ENCODE peak calls at places on chromosomes 5 and 9, in nine cellular contexts. One of them, this sample, is unnamed.

GRCh38 chr5:132822650-132823480 is 7.6 kb downstream of the SHROOM1 start:
- DNase-seq in CD8-positive, alpha-beta T cell: no peak
- DNase-seq in fibroblast of the aortic adventitia: no peak
- DNase-seq in AG04449: no peak
- DNase-seq in spleen: no peak
- DNase-seq in tibial artery: no peak
- DNase-seq in NB4: no peak
- DNase-seq in fibroblast of lung: peak
- DNase-seq in DND-41: no peak
- DNase-seq in this sample: no peak

GRCh38 chr5:137672001-137672400 is 63.9 kb downstream of the KLHL3 start:
- DNase-seq in CD8-positive, alpha-beta T cell: no peak
- DNase-seq in fibroblast of the aortic adventitia: no peak
- DNase-seq in AG04449: no peak
- DNase-seq in spleen: no peak
- DNase-seq in tibial artery: no peak
- DNase-seq in NB4: no peak
- DNase-seq in fibroblast of lung: no peak
- DNase-seq in DND-41: no peak
- DNase-seq in this sample: no peak

GRCh38 chr5:75046366-75047142 is 5.8 kb downstream of the GCNT4 start:
- DNase-seq in CD8-positive, alpha-beta T cell: no peak
- DNase-seq in fibroblast of the aortic adventitia: peak
- DNase-seq in AG04449: no peak
- DNase-seq in spleen: no peak
- DNase-seq in tibial artery: no peak
- DNase-seq in NB4: no peak
- DNase-seq in fibroblast of lung: no peak
- DNase-seq in DND-41: no peak
- DNase-seq in this sample: peak

GRCh38 chr5:23332650-23333251 is 174.7 kb upstream of the PRDM9 start:
- DNase-seq in CD8-positive, alpha-beta T cell: no peak
- DNase-seq in fibroblast of the aortic adventitia: no peak
- DNase-seq in AG04449: no peak
- DNase-seq in spleen: no peak
- DNase-seq in tibial artery: no peak
- DNase-seq in NB4: peak
- DNase-seq in fibroblast of lung: no peak
- DNase-seq in DND-41: no peak
- DNase-seq in this sample: peak

GRCh38 chr5:9545959-9546851 is at the start of gene SEMA5A:
- DNase-seq in CD8-positive, alpha-beta T cell: no peak
- DNase-seq in fibroblast of the aortic adventitia: peak
- DNase-seq in AG04449: no peak
- DNase-seq in spleen: peak
- DNase-seq in tibial artery: peak
- DNase-seq in NB4: no peak
- DNase-seq in fibroblast of lung: peak
- DNase-seq in DND-41: no peak
- DNase-seq in this sample: peak

GRCh38 chr5:90173299-90174030 is 236.1 kb downstream of the CETN3 start:
- DNase-seq in CD8-positive, alpha-beta T cell: no peak
- DNase-seq in fibroblast of the aortic adventitia: peak
- DNase-seq in AG04449: no peak
- DNase-seq in spleen: no peak
- DNase-seq in tibial artery: no peak
- DNase-seq in NB4: no peak
- DNase-seq in fibroblast of lung: peak
- DNase-seq in DND-41: no peak
- DNase-seq in this sample: no peak

GRCh38 chr5:38670878-38671277 is 114.4 kb upstream of the LIFR start:
- DNase-seq in CD8-positive, alpha-beta T cell: no peak
- DNase-seq in fibroblast of the aortic adventitia: peak
- DNase-seq in AG04449: peak
- DNase-seq in spleen: no peak
- DNase-seq in tibial artery: no peak
- DNase-seq in NB4: no peak
- DNase-seq in fibroblast of lung: peak
- DNase-seq in DND-41: no peak
- DNase-seq in this sample: peak

GRCh38 chr5:118548761-118549160 is 439.6 kb downstream of the DTWD2 start:
- DNase-seq in CD8-positive, alpha-beta T cell: no peak
- DNase-seq in fibroblast of the aortic adventitia: peak
- DNase-seq in AG04449: peak
- DNase-seq in spleen: no peak
- DNase-seq in tibial artery: no peak
- DNase-seq in NB4: peak
- DNase-seq in fibroblast of lung: peak
- DNase-seq in DND-41: no peak
- DNase-seq in this sample: peak

GRCh38 chr9:108743901-108744371 is 111.8 kb downstream of the ACTL7B start:
- DNase-seq in CD8-positive, alpha-beta T cell: no peak
- DNase-seq in fibroblast of the aortic adventitia: no peak
- DNase-seq in AG04449: no peak
- DNase-seq in spleen: no peak
- DNase-seq in tibial artery: no peak
- DNase-seq in NB4: no peak
- DNase-seq in fibroblast of lung: peak
- DNase-seq in DND-41: no peak
- DNase-seq in this sample: peak

GRCh38 chr5:10686890-10687289 is 74.1 kb downstream of the DAP start:
- DNase-seq in CD8-positive, alpha-beta T cell: no peak
- DNase-seq in fibroblast of the aortic adventitia: no peak
- DNase-seq in AG04449: no peak
- DNase-seq in spleen: no peak
- DNase-seq in tibial artery: no peak
- DNase-seq in NB4: no peak
- DNase-seq in fibroblast of lung: no peak
- DNase-seq in DND-41: no peak
- DNase-seq in this sample: no peak

DNA sequence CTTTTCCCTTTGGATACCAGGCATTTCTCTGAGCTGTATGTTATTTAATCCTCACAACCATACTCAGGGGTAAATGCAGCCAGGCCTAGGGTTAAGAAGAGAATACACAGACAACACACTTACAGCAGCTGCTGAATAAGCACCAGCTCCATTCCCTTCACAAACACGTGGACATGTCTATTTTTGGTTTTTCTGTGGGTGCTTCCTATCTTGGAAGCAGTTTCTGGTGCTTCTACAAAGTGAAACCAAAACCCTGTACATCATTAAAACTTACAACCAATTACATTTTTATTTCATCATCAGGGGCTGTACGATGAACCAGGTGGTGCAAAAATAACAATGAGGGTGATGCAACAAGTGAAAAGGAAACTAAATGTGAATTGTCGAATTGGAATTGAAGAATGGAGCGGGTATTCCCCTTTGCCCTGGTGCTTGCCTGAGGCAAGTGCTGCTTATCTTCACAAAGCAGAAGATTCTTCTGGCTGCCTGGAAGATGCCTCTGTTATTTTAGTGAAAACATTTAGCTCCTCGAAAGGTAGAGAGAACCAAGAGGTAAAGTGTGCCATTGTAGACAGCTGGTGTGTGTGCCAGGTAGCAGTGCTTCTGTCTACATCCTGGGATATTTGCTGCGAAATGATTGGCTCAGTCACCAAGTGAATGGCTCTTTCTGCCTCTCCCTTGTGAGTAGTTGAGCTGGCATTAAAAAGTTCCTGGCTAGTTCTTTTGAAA is 18.6 kb upstream of the IFNB1 start:
- DNase-seq in CD8-positive, alpha-beta T cell: no peak
- DNase-seq in fibroblast of the aortic adventitia: peak
- DNase-seq in AG04449: peak
- DNase-seq in spleen: no peak
- DNase-seq in tibial artery: no peak
- DNase-seq in NB4: peak
- DNase-seq in fibroblast of lung: peak
- DNase-seq in DND-41: peak
- DNase-seq in this sample: peak
- TF ChIP-seq CTCF in CD8-positive, alpha-beta T cell: no peak
- TF ChIP-seq CTCF in fibroblast of the aortic adventitia: no peak
- TF ChIP-seq CTCF in AG04449: no peak
- TF ChIP-seq CTCF in spleen: no peak
- TF ChIP-seq CTCF in tibial artery: no peak
- TF ChIP-seq CTCF in NB4: no peak
- TF ChIP-seq CTCF in fibroblast of lung: no peak
- TF ChIP-seq CTCF in DND-41: no peak
- TF ChIP-seq CTCF in this sample: no peak

DNA sequence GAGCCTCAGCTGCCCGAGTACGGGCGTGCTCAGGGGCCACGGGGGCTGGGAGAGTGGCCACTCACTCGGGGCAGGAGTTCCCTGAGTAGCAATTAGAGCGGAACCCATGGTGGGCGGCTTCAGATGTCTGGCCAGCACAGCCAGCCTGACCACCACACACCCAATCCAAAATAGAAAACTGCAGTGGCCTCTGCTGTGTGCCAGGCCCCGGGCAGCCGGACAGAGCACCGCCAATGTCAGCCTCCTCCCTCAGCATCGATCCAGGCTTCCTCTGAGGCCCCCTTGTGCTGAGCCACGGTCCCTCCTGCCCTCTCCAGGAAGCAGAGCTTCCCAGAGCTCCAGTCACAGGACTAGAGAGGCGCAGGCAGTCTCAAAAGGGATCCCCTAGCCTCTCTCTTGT is 2.7 kb downstream of the ADAMTS2 start:
- DNase-seq in CD8-positive, alpha-beta T cell: no peak
- DNase-seq in fibroblast of the aortic adventitia: peak
- DNase-seq in AG04449: no peak
- DNase-seq in spleen: peak
- DNase-seq in tibial artery: peak
- DNase-seq in NB4: no peak
- DNase-seq in fibroblast of lung: peak
- DNase-seq in DND-41: no peak
- DNase-seq in this sample: no peak
- TF ChIP-seq CTCF in CD8-positive, alpha-beta T cell: no peak
- TF ChIP-seq CTCF in fibroblast of the aortic adventitia: peak
- TF ChIP-seq CTCF in AG04449: peak
- TF ChIP-seq CTCF in spleen: peak
- TF ChIP-seq CTCF in tibial artery: peak
- TF ChIP-seq CTCF in NB4: no peak
- TF ChIP-seq CTCF in fibroblast of lung: peak
- TF ChIP-seq CTCF in DND-41: no peak
- TF ChIP-seq CTCF in this sample: no peak

GRCh38 chr5:177487975-177488374 is 9.4 kb downstream of the PDLIM7 start:
- DNase-seq in CD8-positive, alpha-beta T cell: no peak
- DNase-seq in fibroblast of the aortic adventitia: no peak
- DNase-seq in AG04449: no peak
- DNase-seq in spleen: no peak
- DNase-seq in tibial artery: no peak
- DNase-seq in NB4: peak
- DNase-seq in fibroblast of lung: no peak
- DNase-seq in DND-41: no peak
- DNase-seq in this sample: no peak
- TF ChIP-seq CTCF in CD8-positive, alpha-beta T cell: no peak
- TF ChIP-seq CTCF in fibroblast of the aortic adventitia: no peak
- TF ChIP-seq CTCF in AG04449: no peak
- TF ChIP-seq CTCF in spleen: no peak
- TF ChIP-seq CTCF in tibial artery: no peak
- TF ChIP-seq CTCF in NB4: peak
- TF ChIP-seq CTCF in fibroblast of lung: no peak
- TF ChIP-seq CTCF in DND-41: peak
- TF ChIP-seq CTCF in this sample: no peak

GRCh38 chr5:111224561-111224989 is 391 bp downstream of the CAMK4 start:
- DNase-seq in CD8-positive, alpha-beta T cell: no peak
- DNase-seq in fibroblast of the aortic adventitia: no peak
- DNase-seq in AG04449: no peak
- DNase-seq in spleen: no peak
- DNase-seq in tibial artery: no peak
- DNase-seq in NB4: no peak
- DNase-seq in fibroblast of lung: no peak
- DNase-seq in DND-41: peak
- DNase-seq in this sample: peak

GRCh38 chr5:111223086-111223789 is 946 bp upstream of the CAMK4 start:
- DNase-seq in CD8-positive, alpha-beta T cell: no peak
- DNase-seq in fibroblast of the aortic adventitia: no peak
- DNase-seq in AG04449: no peak
- DNase-seq in spleen: no peak
- DNase-seq in tibial artery: no peak
- DNase-seq in NB4: no peak
- DNase-seq in fibroblast of lung: no peak
- DNase-seq in DND-41: no peak
- DNase-seq in this sample: peak

GRCh38 chr5:111225926-111226325 is 1.7 kb downstream of the CAMK4 start:
- DNase-seq in CD8-positive, alpha-beta T cell: no peak
- DNase-seq in fibroblast of the aortic adventitia: no peak
- DNase-seq in AG04449: no peak
- DNase-seq in spleen: no peak
- DNase-seq in tibial artery: no peak
- DNase-seq in NB4: no peak
- DNase-seq in fibroblast of lung: no peak
- DNase-seq in DND-41: no peak
- DNase-seq in this sample: no peak

GRCh38 chr5:111226556-111226955 is 2.4 kb downstream of the CAMK4 start:
- DNase-seq in CD8-positive, alpha-beta T cell: no peak
- DNase-seq in fibroblast of the aortic adventitia: no peak
- DNase-seq in AG04449: no peak
- DNase-seq in spleen: no peak
- DNase-seq in tibial artery: no peak
- DNase-seq in NB4: no peak
- DNase-seq in fibroblast of lung: no peak
- DNase-seq in DND-41: no peak
- DNase-seq in this sample: no peak

GRCh38 chr5:111223790-111224560 is at the start of gene CAMK4:
- DNase-seq in CD8-positive, alpha-beta T cell: peak
- DNase-seq in fibroblast of the aortic adventitia: peak
- DNase-seq in AG04449: no peak
- DNase-seq in spleen: peak
- DNase-seq in tibial artery: peak
- DNase-seq in NB4: peak
- DNase-seq in fibroblast of lung: peak
- DNase-seq in DND-41: peak
- DNase-seq in this sample: peak
- TF ChIP-seq CTCF in CD8-positive, alpha-beta T cell: peak
- TF ChIP-seq CTCF in fibroblast of the aortic adventitia: no peak
- TF ChIP-seq CTCF in AG04449: peak
- TF ChIP-seq CTCF in spleen: no peak
- TF ChIP-seq CTCF in tibial artery: no peak
- TF ChIP-seq CTCF in NB4: no peak
- TF ChIP-seq CTCF in fibroblast of lung: peak
- TF ChIP-seq CTCF in DND-41: peak
- TF ChIP-seq CTCF in this sample: peak

DNA sequence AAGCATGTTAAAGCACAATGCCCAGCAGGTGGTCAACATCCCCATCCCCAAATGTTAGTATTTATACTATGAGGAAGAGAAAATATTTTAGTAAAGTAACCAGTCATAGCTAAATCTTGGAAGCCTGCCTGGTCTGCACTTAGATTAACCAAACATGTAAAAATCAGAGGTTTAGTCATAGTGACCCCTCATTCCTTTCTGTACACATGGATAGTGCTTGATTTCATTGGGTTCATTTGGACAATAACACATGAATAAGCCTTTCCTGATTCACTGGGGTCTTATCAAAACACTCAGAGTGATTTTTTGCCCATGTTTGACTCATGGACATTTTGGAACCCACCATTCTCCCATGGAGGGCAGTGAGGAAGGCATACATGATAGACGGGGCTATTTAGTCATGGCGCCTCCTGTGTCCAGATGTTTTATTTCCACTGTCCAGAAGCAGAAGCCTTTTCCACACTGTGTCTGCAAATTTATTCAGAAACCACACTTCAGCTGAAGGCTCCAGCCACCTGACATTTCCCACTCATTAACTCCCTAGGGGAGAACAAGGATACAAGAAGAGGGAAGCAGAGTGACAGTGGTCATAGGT is 32.5 kb downstream of the OR1J1 start:
- DNase-seq in CD8-positive, alpha-beta T cell: no peak
- DNase-seq in fibroblast of the aortic adventitia: peak
- DNase-seq in AG04449: peak
- DNase-seq in spleen: no peak
- DNase-seq in tibial artery: no peak
- DNase-seq in NB4: no peak
- DNase-seq in fibroblast of lung: peak
- DNase-seq in DND-41: no peak
- DNase-seq in this sample: no peak
- TF ChIP-seq CTCF in CD8-positive, alpha-beta T cell: no peak
- TF ChIP-seq CTCF in fibroblast of the aortic adventitia: no peak
- TF ChIP-seq CTCF in AG04449: no peak
- TF ChIP-seq CTCF in spleen: no peak
- TF ChIP-seq CTCF in tibial artery: no peak
- TF ChIP-seq CTCF in NB4: no peak
- TF ChIP-seq CTCF in fibroblast of lung: peak
- TF ChIP-seq CTCF in DND-41: no peak
- TF ChIP-seq CTCF in this sample: no peak